ENCODE peak calls at places on chromosome 6, in ten cellular contexts. F, Q, G, J, X, W, B, V, P and Y are unnamed samples.

GRCh38 chr6:6474170-6474920 is 114.2 kb upstream of the LY86 start:
- DNase-seq in P (no peak), F (no peak), G (no peak), X (no peak), B (no peak), V (no peak), Q (no peak), W (no peak), J (no peak), Y (no peak)

GRCh38 chr6:106081715-106082114 is 4.4 kb upstream of the PRDM1 start:
- DNase-seq in J (no peak), P (no peak), W (no peak), Q (no peak), B (no peak), X (no peak), V (no peak), F (no peak), G (no peak), Y (no peak)

GRCh38 chr6:128657181-128657580 is 136.8 kb upstream of the PTPRK start:
- DNase-seq in V (no peak), W (peak), J (no peak), G (no peak), F (no peak), B (no peak), Q (no peak), X (peak), P (no peak), Y (no peak)

GRCh38 chr6:160379464-160379863 is 31.3 kb downstream of the SLC22A3 start:
- DNase-seq in W (peak), P (no peak), G (no peak), X (peak), J (peak), Q (no peak), V (no peak), F (no peak), B (peak), Y (peak)

GRCh38 chr6:7338031-7338430 is 25.0 kb upstream of the SSR1 start:
- DNase-seq in Q (no peak), G (no peak), W (peak), B (peak), V (no peak), J (no peak), X (no peak), F (no peak), P (no peak), Y (no peak)

GRCh38 chr6:31907158-31907813 is 5.4 kb upstream of the ZBTB12 start:
- DNase-seq in V (no peak), W (peak), G (peak), Q (no peak), F (no peak), B (peak), P (no peak), J (no peak), X (peak), Y (peak)

GRCh38 chr6:4021862-4022715 is 56.8 kb downstream of the FAM217A start:
- DNase-seq in F (no peak), B (peak), J (no peak), W (peak), P (no peak), G (no peak), V (no peak), Q (no peak), X (peak), Y (peak)

GRCh38 chr6:79536615-79536968 is 638 bp downstream of the LCA5 start:
- DNase-seq in B (peak), G (peak), F (no peak), J (peak), X (peak), P (peak), Q (no peak), W (peak), V (no peak), Y (peak)

GRCh38 chr6:43217351-43217750 is 11.9 kb downstream of the DNPH1 start:
- DNase-seq in J (no peak), F (no peak), Q (no peak), G (no peak), X (no peak), V (no peak), W (no peak), B (no peak), P (peak), Y (no peak)

GRCh38 chr6:32114853-32115252 is 5.7 kb upstream of the TNXB start:
- DNase-seq in B (peak), G (no peak), V (no peak), W (peak), J (peak), Q (no peak), X (no peak), F (no peak), P (no peak), Y (peak)

GRCh38 chr6:148500402-148500801 is 157.8 kb downstream of the SASH1 start:
- DNase-seq in Q (no peak), B (no peak), G (no peak), V (no peak), P (no peak), X (no peak), W (no peak), J (no peak), F (no peak), Y (no peak)

GRCh38 chr6:166752928-166753721 is 126.1 kb upstream of the RPS6KA2 start:
- DNase-seq in G (no peak), B (no peak), Q (no peak), P (no peak), X (no peak), F (no peak), J (no peak), V (no peak), W (no peak), Y (no peak)

GRCh38 chr6:75759207-75759606 is 10.2 kb downstream of the MYO6 start:
- DNase-seq in X (no peak), Q (no peak), G (peak), V (no peak), B (no peak), W (no peak), J (no peak), F (no peak), P (no peak), Y (no peak)

GRCh38 chr6:12007915-12008286 is 4.2 kb upstream of the HIVEP1 start:
- DNase-seq in X (no peak), P (no peak), B (no peak), V (no peak), Q (no peak), W (no peak), G (no peak), J (no peak), F (no peak), Y (no peak)

GRCh38 chr6:75437451-75438185 is 56.0 kb downstream of the FILIP1 start:
- DNase-seq in G (no peak), P (no peak), X (peak), W (peak), F (no peak), V (no peak), Q (no peak), J (peak), B (peak), Y (peak)

GRCh38 chr6:46242921-46243320 is 72.1 kb upstream of the ENPP5 start:
- DNase-seq in F (no peak), J (no peak), W (no peak), G (no peak), V (no peak), B (no peak), Q (no peak), X (no peak), P (no peak), Y (no peak)

GRCh38 chr6:166162599-166163342 is 4.9 kb downstream of the TBXT start:
- DNase-seq in B (no peak), X (no peak), V (no peak), F (no peak), J (no peak), W (no peak), P (no peak), Q (no peak), G (no peak), Y (no peak)

GRCh38 chr6:2542101-2542857 is 208.4 kb downstream of the MYLK4 start:
- DNase-seq in G (no peak), X (no peak), P (no peak), W (no peak), B (no peak), V (no peak), F (no peak), J (no peak), Q (no peak), Y (no peak)

GRCh38 chr6:87645080-87645479 is 55.1 kb downstream of the ORC3 start:
- DNase-seq in Q (no peak), X (no peak), G (no peak), J (no peak), F (no peak), W (no peak), B (no peak), V (no peak), P (no peak), Y (no peak)

GRCh38 chr6:158561247-158561884 is 1.5 kb downstream of the TMEM181 start:
- DNase-seq in W (no peak), B (no peak), J (no peak), V (no peak), F (no peak), X (no peak), P (peak), Q (no peak), G (no peak), Y (no peak)

GRCh38 chr6:71420693-71421328 is 132.2 kb downstream of the OGFRL1 start:
- DNase-seq in B (peak), F (peak), G (peak), P (peak), X (peak), Q (peak), W (peak), J (peak), V (peak), Y (peak)

GRCh38 chr6:26020983-26021349 is 58.4 kb downstream of the TRIM38 start:
- DNase-seq in W (peak), Q (peak), B (peak), P (peak), X (peak), F (peak), J (peak), G (peak), V (peak), Y (peak)

GRCh38 chr6:103797738-103798137 is 1062.0 kb downstream of the HACE1 start:
- DNase-seq in F (no peak), P (no peak), Q (no peak), X (no peak), G (peak), B (peak), J (peak), V (no peak), W (peak), Y (peak)

GRCh38 chr6:37092851-37093727 is 76.9 kb upstream of the PIM1 start:
- DNase-seq in P (no peak), V (no peak), F (no peak), G (no peak), W (no peak), B (no peak), X (peak), Q (no peak), J (no peak), Y (no peak)

GRCh38 chr6:31116661-31117385 is 2.2 kb downstream of the PSORS1C1 start:
- DNase-seq in B (peak), J (no peak), P (no peak), F (no peak), V (no peak), G (no peak), X (no peak), Q (no peak), W (peak), Y (peak)

GRCh38 chr6:134888316-134888715 is 61.6 kb downstream of the ALDH8A1 start:
- DNase-seq in B (no peak), X (no peak), F (no peak), P (no peak), J (no peak), Q (no peak), W (no peak), V (no peak), G (no peak), Y (no peak)

GRCh38 chr6:147080215-147080614 is 124.0 kb upstream of the STXBP5 start:
- DNase-seq in J (no peak), V (no peak), B (no peak), X (no peak), F (no peak), Q (no peak), P (no peak), W (no peak), G (no peak), Y (no peak)

GRCh38 chr6:147507162-147508072 is 1.1 kb upstream of the SAMD5 start:
- DNase-seq in B (no peak), P (no peak), G (peak), J (peak), F (no peak), V (no peak), W (peak), Q (peak), X (peak), Y (no peak)

GRCh38 chr6:52502306-52503029 is 74.4 kb downstream of the TRAM2 start:
- DNase-seq in F (no peak), V (no peak), Q (no peak), X (no peak), B (no peak), P (no peak), J (no peak), G (no peak), W (no peak), Y (no peak)

GRCh38 chr6:53236241-53236640 is 87.6 kb upstream of the GCM1 start:
- DNase-seq in G (no peak), F (no peak), P (no peak), J (no peak), V (no peak), B (no peak), Q (no peak), W (no peak), X (no peak), Y (no peak)

GRCh38 chr6:24933868-24934401 is 1.8 kb downstream of the RIPOR2 start:
- DNase-seq in J (peak), P (no peak), V (no peak), X (no peak), B (peak), G (peak), F (no peak), Q (no peak), W (peak), Y (peak)

GRCh38 chr6:32940656-32941411 is at the start of gene HLA-DMB:
- DNase-seq in J (peak), G (peak), Q (peak), P (no peak), V (peak), W (peak), B (peak), X (peak), F (peak), Y (peak)

GRCh38 chr6:114430534-114431124 is 87.8 kb upstream of the HS3ST5 start:
- DNase-seq in F (no peak), J (no peak), B (no peak), Q (no peak), X (no peak), P (no peak), V (no peak), G (peak), W (no peak), Y (no peak)

GRCh38 chr6:55957961-55958422 is 82.6 kb upstream of the BMP5 start:
- DNase-seq in W (no peak), V (no peak), J (no peak), Q (no peak), B (peak), F (no peak), P (no peak), X (peak), G (no peak), Y (peak)

GRCh38 chr6:121503633-121504032 is 68.2 kb downstream of the GJA1 start:
- DNase-seq in W (peak), V (no peak), X (peak), F (no peak), Q (no peak), B (peak), J (peak), P (no peak), G (no peak), Y (peak)

DNA sequence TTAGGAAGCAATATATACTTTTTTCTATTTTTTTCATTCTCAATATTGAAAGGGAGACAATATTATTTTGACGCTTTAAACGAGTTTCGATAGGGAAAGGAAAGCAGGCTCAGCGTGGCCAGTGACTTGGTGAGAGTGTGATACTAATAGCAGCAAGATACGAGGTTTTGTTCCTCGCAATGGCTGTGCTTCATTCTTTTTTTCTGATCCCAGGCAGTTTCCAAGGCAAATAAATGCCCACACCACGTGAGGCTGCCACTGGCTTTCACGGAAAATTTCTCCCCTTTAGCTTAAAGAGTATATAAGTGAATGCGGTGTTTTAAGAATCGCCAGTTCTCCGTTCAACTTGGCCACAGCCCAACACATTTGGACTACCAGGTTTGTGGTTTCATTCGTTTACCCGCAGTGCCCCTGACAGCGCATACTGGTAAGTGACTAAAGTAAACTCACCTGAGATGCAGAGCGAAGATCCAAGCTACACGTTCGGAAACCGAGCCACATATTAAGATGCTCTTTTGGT is 196.4 kb upstream of the ZNF184 start:
- DNase-seq in J (peak), G (peak), P (no peak), V (no peak), Q (no peak), F (no peak), W (no peak), B (no peak), X (no peak), Y (no peak)
- H3K4me3 ChIP-seq in J (peak), G (peak), P (no peak), V (no peak), Q (no peak), F (peak), W (peak), B (peak), X (peak), Y (peak)

DNA sequence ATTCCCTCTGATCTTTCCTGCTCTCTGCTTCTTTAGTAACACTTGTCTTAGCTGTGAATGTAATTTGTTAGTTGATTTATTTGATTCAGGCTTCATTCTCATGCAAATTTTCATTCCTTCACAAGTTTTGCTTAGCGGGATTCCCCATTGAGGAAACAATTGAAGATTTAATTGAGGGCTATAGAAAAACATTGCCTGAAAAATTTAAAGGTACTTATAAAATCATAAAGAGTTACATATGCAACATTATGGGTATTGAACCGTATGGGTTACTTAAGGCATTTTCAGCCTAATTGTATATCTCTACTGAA is 11.9 kb upstream of the ZSCAN9 start:
- DNase-seq in G (no peak), F (no peak), W (no peak), Q (no peak), P (no peak), X (no peak), V (no peak), J (no peak), B (no peak), Y (no peak)
- H3K4me3 ChIP-seq in G (peak), F (no peak), W (no peak), Q (no peak), P (no peak), X (peak), V (no peak), J (peak), B (no peak), Y (no peak)

DNA sequence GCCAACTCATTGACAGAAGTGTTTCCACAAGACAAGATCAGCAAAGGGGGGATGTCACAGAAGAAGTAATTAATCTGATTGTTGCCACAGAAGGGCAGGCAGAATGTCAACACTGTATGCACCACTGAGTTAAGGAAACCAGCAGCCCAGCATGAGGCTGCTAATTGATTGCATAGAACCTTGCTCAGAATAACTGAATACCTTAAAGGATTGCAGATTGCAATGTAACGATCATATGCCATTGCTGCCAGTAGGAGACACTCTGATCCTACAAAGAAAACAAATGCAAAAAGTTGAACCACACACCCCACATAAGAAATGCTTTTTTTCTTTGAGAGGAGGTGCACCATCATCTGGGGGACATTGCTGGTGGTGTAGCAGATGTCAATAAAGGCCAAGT is 13.1 kb downstream of the OR5V1 start:
- DNase-seq in P (no peak), F (no peak), G (peak), J (no peak), V (no peak), Q (no peak), W (no peak), B (no peak), X (no peak), Y (no peak)
- H3K4me3 ChIP-seq in P (no peak), F (no peak), G (no peak), J (no peak), V (no peak), Q (no peak), W (no peak), B (no peak), X (no peak), Y (no peak)

GRCh38 chr6:35471836-35472345 is 3.7 kb downstream of the RPL10A start:
- DNase-seq in G (no peak), V (no peak), B (no peak), F (no peak), X (no peak), P (no peak), W (no peak), J (no peak), Q (no peak), Y (no peak)

GRCh38 chr6:35468980-35469710 is 944 bp downstream of the RPL10A start:
- DNase-seq in V (no peak), Q (peak), X (no peak), P (no peak), F (no peak), W (no peak), G (no peak), J (no peak), B (no peak), Y (no peak)

GRCh38 chr6:35468181-35468979 is at the start of gene RPL10A:
- DNase-seq in F (peak), V (peak), B (peak), P (peak), X (peak), Q (peak), G (peak), J (peak), W (peak), Y (peak)

GRCh38 chr6:35469711-35470662 is 1.8 kb downstream of the RPL10A start:
- DNase-seq in G (no peak), V (peak), B (peak), W (no peak), P (no peak), X (no peak), Q (no peak), J (peak), F (no peak), Y (no peak)

DNA sequence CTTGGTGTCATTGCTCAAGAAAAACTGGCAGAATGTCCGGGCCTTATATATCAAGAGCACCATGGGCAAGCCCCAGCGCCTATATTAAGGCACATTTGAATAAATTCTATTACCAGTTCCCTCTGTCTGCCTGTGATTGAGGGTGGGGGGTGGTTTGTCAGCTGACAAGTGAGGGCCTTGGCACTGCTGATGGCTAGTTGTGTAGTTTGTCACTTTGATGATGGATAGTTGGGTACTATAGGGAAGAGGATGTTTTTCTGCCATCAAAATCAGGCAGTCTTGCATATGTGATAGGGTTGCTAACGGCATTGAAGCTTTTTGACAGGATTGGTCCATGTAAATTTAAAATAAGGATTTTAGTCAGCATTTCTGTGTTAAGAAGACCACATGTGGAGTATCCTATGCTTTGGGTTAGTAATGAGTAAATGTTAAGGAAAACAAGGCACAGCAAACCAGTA is 2.5 kb downstream of the RPL10A start:
- DNase-seq in G (no peak), F (no peak), J (no peak), W (no peak), P (no peak), V (no peak), Q (no peak), X (no peak), B (no peak), Y (no peak)
- H3K4me3 ChIP-seq in G (peak), F (no peak), J (peak), W (peak), P (no peak), V (no peak), Q (no peak), X (peak), B (peak), Y (peak)

GRCh38 chr6:142907544-142907943 is 37.4 kb downstream of the HIVEP2 start:
- DNase-seq in Q (no peak), F (no peak), X (no peak), G (no peak), W (no peak), V (no peak), J (no peak), B (no peak), P (no peak), Y (no peak)
- H3K4me3 ChIP-seq in Q (no peak), F (no peak), X (no peak), G (no peak), W (no peak), V (no peak), J (no peak), B (no peak), P (no peak), Y (no peak)

GRCh38 chr6:35495258-35496035 is 1.4 kb downstream of the TEAD3 start:
- DNase-seq in X (peak), P (peak), W (no peak), B (no peak), Q (no peak), V (no peak), G (no peak), F (no peak), J (no peak), Y (no peak)

GRCh38 chr6:35497571-35498406 is 910 bp upstream of the TEAD3 start:
- DNase-seq in G (peak), J (no peak), W (peak), F (no peak), B (peak), V (peak), P (peak), Q (peak), X (peak), Y (peak)

GRCh38 chr6:35494161-35494563 is 2.7 kb downstream of the TEAD3 start:
- DNase-seq in G (peak), F (no peak), J (no peak), P (no peak), X (no peak), V (no peak), B (no peak), Q (no peak), W (no peak), Y (peak)

GRCh38 chr6:35496851-35497570 is at the start of gene TEAD3:
- DNase-seq in P (peak), F (no peak), B (peak), Q (peak), X (peak), G (peak), V (peak), W (peak), J (peak), Y (peak)

GRCh38 chr6:35496036-35496850 is 636 bp downstream of the TEAD3 start:
- DNase-seq in Q (peak), X (peak), J (peak), G (peak), P (peak), B (no peak), V (peak), W (no peak), F (no peak), Y (no peak)
- H3K4me3 ChIP-seq in Q (peak), X (peak), J (peak), G (peak), P (peak), B (peak), V (peak), W (peak), F (peak), Y (peak)